ENCODE peak calls at places on chromosomes 12 and 14, in seven cellular contexts. O is H9, P is GM12878, I is A549, B is GM23338, R is IMR-90, V is mesenchymal stem cell. X is an unnamed sample.

GRCh38 chr14:101781240-101782061 is 19.9 kb downstream of the PPP2R5C start:
- DNase-seq in O (no peak), I (no peak), P (no peak), V (peak; percentile 11), B (peak; percentile 25), R (no peak), X (no peak)

GRCh38 chr14:21734457-21735074 is 60.9 kb upstream of the OR4E1 start:
- DNase-seq in O (no peak), R (peak; percentile 39), B (peak; percentile 83), V (peak; percentile 36), P (peak; percentile 12), I (peak; percentile 69), X (peak; percentile 66)

GRCh38 chr12:57611810-57612710 is 825 bp downstream of the ARHGEF25 start:
- DNase-seq in P (no peak), V (no peak), I (no peak), O (no peak), R (no peak), B (peak; percentile 12), X (peak; percentile 88)

GRCh38 chr14:93219103-93219726 is 12.2 kb downstream of the UBR7 start:
- DNase-seq in O (no peak), R (peak; percentile 65), I (peak; percentile 80), V (peak; percentile 65), P (no peak), B (peak; percentile 88), X (peak; percentile 79)

GRCh38 chr14:77653473-77653872 is 37.0 kb upstream of the SPTLC2 start:
- DNase-seq in O (peak; percentile 73), V (no peak), R (no peak), I (no peak), P (no peak), B (peak; percentile 64), X (no peak)

GRCh38 chr14:43872752-43873655 is 634.1 kb downstream of the FSCB start:
- DNase-seq in V (no peak), I (no peak), O (peak; percentile 40), R (no peak), B (peak; percentile 88), P (no peak), X (no peak)

GRCh38 chr14:63438065-63438757 is 105.0 kb downstream of the PPP2R5E start:
- DNase-seq in B (peak; percentile 36), O (no peak), P (no peak), I (peak; percentile 81), R (peak; percentile 92), V (peak; percentile 81), X (no peak)

GRCh38 chr12:86154620-86155019 is 101.6 kb downstream of the MGAT4C start:
- DNase-seq in P (no peak), I (no peak), V (no peak), R (no peak), O (no peak), B (no peak), X (peak; percentile 18)

GRCh38 chr14:54777395-54777794 is 125.2 kb downstream of the GCH1 start:
- DNase-seq in O (no peak), R (no peak), I (no peak), P (no peak), B (no peak), V (no peak), X (no peak)

GRCh38 chr12:111409403-111410228 is 3.9 kb downstream of the SH2B3 start:
- DNase-seq in B (no peak), I (no peak), R (peak; percentile 67), V (peak; percentile 94), O (peak; percentile 63), P (no peak), X (peak; percentile 95)

GRCh38 chr12:80622271-80622670 is 85.2 kb upstream of the MYF6 start:
- DNase-seq in V (no peak), O (no peak), P (no peak), I (peak; percentile 23), R (no peak), B (peak; percentile 24), X (no peak)

GRCh38 chr12:30201301-30202160 is 417.8 kb upstream of the TMTC1 start:
- DNase-seq in R (no peak), B (peak; percentile 43), I (no peak), P (no peak), O (peak; percentile 39), V (peak; percentile 6), X (peak; percentile 44)

GRCh38 chr12:7907009-7907408 is 29.0 kb downstream of the SLC2A3 start:
- DNase-seq in R (peak; percentile 61), I (peak; percentile 93), V (peak; percentile 65), P (no peak), B (peak; percentile 85), O (peak; percentile 80), X (no peak)

GRCh38 chr14:104735830-104736642 is 12.0 kb downstream of the ADSS1 start:
- DNase-seq in R (peak; percentile 68), B (no peak), V (peak; percentile 92), P (no peak), O (no peak), I (no peak), X (peak; percentile 97)

GRCh38 chr14:34733245-34733644 is 18.9 kb upstream of the CFL2 start:
- DNase-seq in P (no peak), V (peak; percentile 21), O (no peak), R (peak; percentile 67), I (no peak), B (no peak), X (no peak)

GRCh38 chr12:65803253-65803652 is 21.0 kb upstream of the HMGA2 start:
- DNase-seq in B (no peak), R (no peak), O (no peak), V (no peak), P (no peak), I (no peak), X (peak; percentile 29)

GRCh38 chr12:108689314-108690190 is 41.8 kb downstream of the CORO1C start:
- DNase-seq in V (peak; percentile 75), R (peak; percentile 55), I (peak; percentile 70), P (no peak), O (no peak), B (no peak), X (peak; percentile 47)

GRCh38 chr12:98754095-98754494 is 109.0 kb downstream of the APAF1 start:
- DNase-seq in I (peak; percentile 86), V (peak; percentile 6), O (no peak), P (peak; percentile 85), B (no peak), R (peak; percentile 77), X (peak; percentile 90)

GRCh38 chr12:80684077-80684495 is 23.3 kb upstream of the MYF6 start:
- DNase-seq in O (peak; percentile 91), I (no peak), B (peak; percentile 93), R (no peak), P (no peak), V (no peak), X (no peak)

GRCh38 chr12:132351751-132352495 is 22.5 kb upstream of the GALNT9 start:
- DNase-seq in B (no peak), P (no peak), R (no peak), V (no peak), I (no peak), O (no peak), X (no peak)

GRCh38 chr12:41212625-41213024 is 24.5 kb downstream of the PDZRN4 start:
- DNase-seq in O (no peak), V (no peak), P (no peak), R (no peak), I (no peak), B (no peak), X (no peak)

GRCh38 chr12:122125452-122126341 is 47.1 kb downstream of the MLXIP start:
- DNase-seq in R (no peak), O (no peak), I (no peak), V (no peak), B (no peak), P (no peak), X (peak; percentile 78)

GRCh38 chr14:58812050-58812690 is 174.4 kb downstream of the DACT1 start:
- DNase-seq in B (no peak), O (no peak), R (no peak), P (no peak), V (no peak), I (no peak), X (no peak)

GRCh38 chr12:90622431-90622830 is 332.5 kb downstream of the CCER1 start:
- DNase-seq in B (no peak), P (no peak), O (no peak), R (peak; percentile 56), I (peak; percentile 9), V (peak; percentile 83), X (no peak)

GRCh38 chr14:31990959-31991541 is 86.1 kb upstream of the ARHGAP5 start:
- DNase-seq in B (no peak), V (peak; percentile 79), R (no peak), I (no peak), O (no peak), P (no peak), X (peak; percentile 37)

DNA sequence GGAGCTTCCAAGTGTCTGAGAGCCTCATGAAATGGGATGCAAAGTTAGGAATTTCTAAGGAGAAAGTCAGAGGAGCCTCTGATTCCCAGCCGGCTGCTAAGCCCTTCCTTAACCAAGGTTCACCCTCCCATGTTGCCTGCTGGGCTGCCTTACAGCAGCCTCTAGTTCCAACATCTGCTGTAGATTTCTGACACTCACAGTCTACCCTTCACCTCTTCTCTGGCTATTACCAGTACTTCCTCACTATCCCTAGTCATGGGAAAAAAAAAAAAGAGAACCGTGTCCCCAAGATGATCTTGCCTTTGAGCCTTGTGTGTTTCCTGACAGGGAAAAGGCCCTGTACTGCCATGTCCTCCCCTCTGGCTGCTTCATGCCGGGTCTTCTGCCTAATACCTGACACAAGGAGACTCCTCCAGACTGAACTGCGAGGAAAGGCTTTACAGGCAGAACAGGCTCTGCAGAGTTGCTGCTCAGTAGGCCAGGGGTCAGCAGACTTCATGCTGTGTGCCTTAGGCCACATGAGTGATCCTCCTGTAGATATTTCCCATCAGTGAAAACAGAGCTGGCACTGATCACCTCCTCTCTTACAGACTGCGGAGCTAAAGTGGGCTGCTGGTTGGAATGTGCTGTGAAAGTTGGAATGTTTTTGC is 46.8 kb downstream of the PRKCH start:
- DNase-seq in I (no peak), P (no peak), R (no peak), O (no peak), B (no peak), V (no peak), X (no peak)
- H3K4me2 ChIP-seq in I (no peak overlapping the region), P (no peak overlapping the region), R (no peak overlapping the region), O (no peak overlapping the region), B (no peak overlapping the region), V (no peak overlapping the region), X (no peak overlapping the region)

DNA sequence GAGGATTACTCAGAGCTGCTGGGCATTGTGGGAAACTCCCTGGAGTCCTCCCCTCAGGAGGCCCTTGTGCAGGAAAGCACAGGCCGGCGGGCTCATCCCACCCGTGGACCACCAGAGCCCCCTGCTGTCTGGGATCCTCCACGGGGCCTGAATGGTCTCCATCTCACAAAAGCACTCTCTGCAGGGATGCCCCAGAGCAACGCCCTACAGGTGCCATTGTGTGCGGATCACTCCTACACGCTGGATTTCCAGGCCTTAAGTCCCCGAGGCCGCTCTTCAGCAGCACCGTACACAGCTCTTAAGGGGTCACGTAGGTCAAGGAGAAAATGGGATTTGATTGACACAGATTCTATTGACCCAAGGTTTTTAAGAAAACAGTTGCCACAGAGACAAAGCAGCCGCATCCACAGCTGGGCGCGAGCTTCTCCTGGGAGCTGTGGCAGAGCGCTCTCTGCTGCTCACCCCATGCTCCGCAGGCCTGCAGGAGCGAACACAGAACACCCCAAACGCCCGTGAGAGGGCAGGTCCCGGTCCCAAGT is 36.7 kb upstream of the RIMBP2 start:
- DNase-seq in O (peak; percentile 70), P (no peak), R (no peak), B (peak; percentile 48), I (no peak), V (no peak), X (no peak)
- H3K4me1 ChIP-seq in O (peaks cover 2% of the 10 kb centered on the region), P (no peaks in the 10 kb centered on the region), R (no peaks in the 10 kb centered on the region), B (no peaks in the 10 kb centered on the region), I (no peaks in the 10 kb centered on the region), V (peaks cover 2% of the 10 kb centered on the region), X (no peaks in the 10 kb centered on the region)

GRCh38 chr12:54227376-54227775 is 38.6 kb upstream of the SMUG1 start:
- DNase-seq in V (no peak), I (no peak), O (no peak), R (no peak), B (no peak), P (no peak), X (no peak)
- H3K4me2 ChIP-seq in V (no peak overlapping the region), I (no peak overlapping the region), O (no peak overlapping the region), R (no peak overlapping the region), B (no peak overlapping the region), P (no peak overlapping the region), X (no peak overlapping the region)

GRCh38 chr14:96514694-96515093 is 12.5 kb downstream of the PAPOLA start:
- DNase-seq in O (no peak), V (no peak), I (no peak), R (no peak), P (no peak), B (no peak), X (peak; percentile 63)
- H3K4me1 ChIP-seq in O (peaks cover 2% of the 10 kb centered on the region), V (peaks cover 5% of the 10 kb centered on the region), I (peaks cover 68% of the 10 kb centered on the region), R (peaks cover 4% of the 10 kb centered on the region), P (peaks cover 43% of the 10 kb centered on the region), B (peaks cover 73% of the 10 kb centered on the region), X (peaks cover 3% of the 10 kb centered on the region)

X was measured in osteoblast.